ENCODE peak calls at places on chromosomes 13 and 19, in four cellular contexts. S, N, J and M are unnamed samples.

GRCh38 chr13:50389726-50390125 is 374.5 kb downstream of the KCNRG start:
- DNase-seq in S (no peak), N (no peak), J (no peak), M (no peak)

GRCh38 chr19:18785179-18786124 is 5.7 kb downstream of the COMP start:
- DNase-seq in S (peak), N (peak), J (peak), M (peak)

GRCh38 chr19:23882493-23882892 is 32.2 kb upstream of the ZNF726 start:
- DNase-seq in S (no peak), N (no peak), J (peak), M (no peak)

GRCh38 chr19:19662866-19663291 is 597 bp downstream of the ATP13A1 start:
- DNase-seq in S (no peak), N (no peak), J (no peak), M (peak)

GRCh38 chr19:55345818-55346724 is 6.4 kb downstream of the KMT5C start:
- DNase-seq in S (no peak), N (no peak), J (peak), M (peak)

GRCh38 chr19:33736158-33736557 is 60.5 kb upstream of the KCTD15 start:
- DNase-seq in S (no peak), N (no peak), J (no peak), M (peak)

GRCh38 chr19:33186835-33187540 is 7.1 kb upstream of the LRP3 start:
- DNase-seq in S (no peak), N (no peak), J (no peak), M (no peak)

GRCh38 chr13:112333756-112334543 is 42.2 kb upstream of the SPACA7 start:
- DNase-seq in S (no peak), N (no peak), J (no peak), M (no peak)

GRCh38 chr19:10516671-10517286 is 468 bp downstream of the S1PR5 start:
- DNase-seq in S (no peak), N (no peak), J (no peak), M (peak)

GRCh38 chr19:10517361-10517759 is at the start of gene S1PR5:
- DNase-seq in S (no peak), N (no peak), J (no peak), M (peak)

GRCh38 chr19:10517760-10518443 is 655 bp upstream of the S1PR5 start:
- DNase-seq in S (no peak), N (no peak), J (no peak), M (peak)

GRCh38 chr19:10514211-10515145 is 2.8 kb downstream of the S1PR5 start:
- DNase-seq in S (no peak), N (no peak), J (no peak), M (no peak)

GRCh38 chr19:10516064-10516385 is 1.2 kb downstream of the S1PR5 start:
- DNase-seq in S (no peak), N (no peak), J (no peak), M (peak)
- H3K4me3 ChIP-seq in S (no peak), N (no peak), J (no peak), M (no peak)

GRCh38 chr19:50724522-50725217 is 1.5 kb downstream of the CLEC11A start:
- DNase-seq in S (no peak), N (peak), J (peak), M (peak)
- H3K4me3 ChIP-seq in S (no peak), N (peak), J (peak), M (peak)

GRCh38 chr19:50909240-50910070 is 1.7 kb downstream of the KLK4 start:
- DNase-seq in S (no peak), N (no peak), J (peak), M (peak)

GRCh38 chr19:50902640-50903039 is 8.6 kb downstream of the KLK4 start:
- DNase-seq in S (no peak), N (no peak), J (no peak), M (no peak)

GRCh38 chr19:50910722-50911121 is 473 bp downstream of the KLK4 start:
- DNase-seq in S (no peak), N (no peak), J (no peak), M (peak)

GRCh38 chr19:50908311-50908710 is 2.9 kb downstream of the KLK4 start:
- DNase-seq in S (no peak), N (no peak), J (no peak), M (no peak)

GRCh38 chr19:50906217-50906616 is 5.0 kb downstream of the KLK4 start:
- DNase-seq in S (no peak), N (no peak), J (peak), M (peak)
- H3K4me3 ChIP-seq in S (no peak), N (no peak), J (no peak), M (no peak)

GRCh38 chr13:52454459-52454824 is 836 bp upstream of the CKAP2 start:
- DNase-seq in S (peak), N (peak), J (no peak), M (no peak)
- H3K4me3 ChIP-seq in S (peak), N (peak), J (peak), M (peak)

GRCh38 chr19:15466851-15467733 is 2.7 kb upstream of the RASAL3 start:
- DNase-seq in S (peak), N (no peak), J (no peak), M (peak)

GRCh38 chr19:15471639-15472101 is 7.3 kb upstream of the RASAL3 start:
- DNase-seq in S (no peak), N (no peak), J (no peak), M (no peak)

GRCh38 chr19:15468675-15469512 is 4.5 kb upstream of the RASAL3 start:
- DNase-seq in S (no peak), N (no peak), J (no peak), M (peak)

GRCh38 chr19:15467734-15468214 is 3.4 kb upstream of the RASAL3 start:
- DNase-seq in S (no peak), N (no peak), J (no peak), M (no peak)

GRCh38 chr19:15469513-15470297 is 5.4 kb upstream of the RASAL3 start:
- DNase-seq in S (no peak), N (no peak), J (no peak), M (peak)
- H3K4me3 ChIP-seq in S (no peak), N (peak), J (peak), M (no peak)

DNA sequence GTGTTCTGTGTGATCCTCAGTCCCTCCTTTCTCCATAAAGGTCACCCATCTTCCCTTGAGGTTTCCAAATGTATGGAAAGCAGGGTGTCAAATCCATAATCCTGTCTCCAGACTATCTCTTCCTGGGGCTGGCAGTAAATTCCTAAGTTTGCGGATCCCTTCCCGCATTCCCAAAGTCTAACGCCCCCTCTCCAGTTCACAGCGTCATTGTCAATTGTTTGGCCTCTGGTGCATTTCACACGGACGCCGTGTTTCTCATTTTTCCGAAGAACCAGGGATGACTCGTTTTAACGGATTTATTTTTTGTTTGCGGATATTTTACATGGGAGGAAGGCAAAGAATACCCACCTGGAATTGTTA is 32.6 kb downstream of the ZNF136 start:
- DNase-seq in S (no peak), N (no peak), J (no peak), M (no peak)
- H3K4me3 ChIP-seq in S (no peak), N (peak), J (peak), M (peak)

GRCh38 chr13:42043676-42044075 is 4.8 kb upstream of the DGKH start:
- DNase-seq in S (no peak), N (no peak), J (no peak), M (peak)

GRCh38 chr13:42041017-42041683 is 7.3 kb upstream of the DGKH start:
- DNase-seq in S (peak), N (peak), J (peak), M (peak)

GRCh38 chr13:42039946-42040729 is 8.3 kb upstream of the DGKH start:
- DNase-seq in S (peak), N (peak), J (peak), M (peak)

GRCh38 chr13:42040730-42041016 is 7.8 kb upstream of the DGKH start:
- DNase-seq in S (no peak), N (no peak), J (no peak), M (no peak)

GRCh38 chr13:42041684-42042035 is 6.8 kb upstream of the DGKH start:
- DNase-seq in S (no peak), N (peak), J (peak), M (peak)
- H3K4me3 ChIP-seq in S (no peak), N (peak), J (peak), M (peak)